ENCODE peak calls at places on chromosomes 12 and 14, in four cellular contexts. K is K562, Z is HCT116, A is HepG2. B is an unnamed sample.

GRCh38 chr12:98208846-98209245 is 306.5 kb upstream of the TMPO start:
- DNase-seq in A (no peak), Z (no peak), K (no peak), B (no peak)

GRCh38 chr12:117080707-117081141 is 18.5 kb downstream of the TESC start:
- DNase-seq in K (no peak), A (no peak), Z (no peak), B (no peak)

GRCh38 chr12:4120316-4120920 is 153.1 kb upstream of the CCND2 start:
- DNase-seq in A (no peak), Z (no peak), K (no peak), B (no peak)

GRCh38 chr14:78947681-78948080 is 777.5 kb downstream of the NRXN3 start:
- DNase-seq in K (no peak), Z (no peak), A (no peak), B (no peak)

GRCh38 chr12:121010860-121011259 is 5.4 kb downstream of the C12orf43 start:
- DNase-seq in A (no peak), K (no peak), Z (no peak), B (no peak)

GRCh38 chr14:100609331-100609870 is 22.2 kb upstream of the BEGAIN start:
- DNase-seq in A (no peak), Z (no peak), K (no peak), B (no peak)

GRCh38 chr14:81296263-81296923 is 75.6 kb upstream of the GTF2A1 start:
- DNase-seq in K (no peak), A (no peak), Z (no peak), B (no peak)

GRCh38 chr12:96255077-96255476 is 60.9 kb downstream of the ELK3 start:
- DNase-seq in K (no peak), Z (no peak), A (no peak), B (no peak)

GRCh38 chr12:132133952-132134652 is 10.0 kb downstream of the DDX51 start:
- DNase-seq in A (no peak), K (no peak), Z (no peak), B (no peak)

GRCh38 chr14:74973003-74973614 is 17.7 kb upstream of the PGF start:
- DNase-seq in Z (no peak), K (no peak), A (no peak), B (no peak)

DNA sequence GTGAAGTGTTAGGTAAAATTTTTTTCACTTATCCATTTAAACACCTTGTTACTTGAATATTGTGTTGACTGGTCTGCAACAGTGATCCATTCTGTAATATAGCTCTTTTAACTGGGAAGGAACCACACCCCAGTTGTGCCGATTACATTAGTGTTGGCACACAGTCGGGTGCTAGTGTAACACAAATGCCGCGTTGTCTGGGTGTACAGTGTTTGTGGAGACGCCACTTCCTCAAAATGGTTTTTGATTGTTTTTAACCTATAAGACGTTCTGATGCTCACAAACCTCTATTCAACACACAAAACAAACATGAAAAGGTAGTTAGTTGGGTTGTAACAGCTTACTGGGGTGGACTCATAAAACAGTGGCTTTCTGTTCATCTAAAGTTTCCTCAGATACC is 48.0 kb upstream of the TRAF3 start:
- DNase-seq in A (no peak), K (no peak), Z (no peak), B (no peak)
- TF ChIP-seq POLR2AphosphoS5 in A (no peak), K (no peak), Z (no peak), B (no peak)

GRCh38 chr12:75954749-75955148 is 76.8 kb downstream of the PHLDA1 start:
- DNase-seq in K (no peak), A (no peak), Z (no peak), B (no peak)

GRCh38 chr12:75955251-75955650 is 76.3 kb downstream of the PHLDA1 start:
- DNase-seq in K (no peak), Z (no peak), A (peak), B (no peak)

GRCh38 chr12:75953312-75953906 is 78.2 kb downstream of the PHLDA1 start:
- DNase-seq in Z (no peak), A (no peak), K (no peak), B (no peak)

GRCh38 chr12:75951399-75952228 is 80.0 kb downstream of the PHLDA1 start:
- DNase-seq in A (no peak), Z (no peak), K (no peak), B (no peak)

DNA sequence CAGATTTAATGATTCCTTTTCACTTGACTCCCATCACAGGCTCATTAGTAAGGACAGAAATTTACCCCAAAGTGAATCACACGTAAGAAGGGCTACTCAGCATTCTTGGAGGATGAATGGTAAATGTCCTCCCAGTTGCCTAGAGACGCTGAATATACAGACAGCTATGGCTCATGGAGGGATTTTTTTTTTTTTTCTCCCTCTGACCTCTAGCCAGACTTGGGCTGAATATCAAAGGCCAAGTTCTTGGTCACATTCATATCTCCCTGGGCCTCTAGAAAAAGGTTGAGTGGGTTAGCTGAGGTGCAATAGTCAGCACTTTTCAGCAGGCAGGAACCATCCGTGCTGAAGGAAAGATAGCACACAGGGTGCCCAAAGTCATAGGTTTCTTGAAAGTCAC is 77.5 kb downstream of the PHLDA1 start:
- DNase-seq in Z (peak), A (peak), K (peak), B (no peak)
- TF ChIP-seq TCF7L2 in Z (no peak), A (no peak), K (no peak), B (no peak)

DNA sequence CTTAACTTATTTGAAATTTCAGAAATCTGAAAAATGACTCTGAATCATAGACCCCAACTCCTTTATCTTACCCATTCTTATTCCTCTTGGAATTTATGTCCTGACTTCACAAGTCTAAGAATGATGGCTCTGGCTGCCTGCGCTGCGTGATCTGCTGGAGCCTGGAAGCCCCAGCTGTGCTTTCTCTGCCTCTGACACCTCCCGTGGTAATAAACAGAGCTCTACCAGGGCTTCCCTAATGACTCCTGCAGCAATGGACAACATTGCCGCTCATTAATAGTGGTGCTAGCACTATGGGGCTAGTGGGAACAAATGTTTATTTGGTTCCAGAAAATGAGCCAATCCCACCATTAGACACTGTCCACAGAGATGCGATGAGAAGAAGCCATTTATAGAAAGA is 8.8 kb upstream of the DCAF4 start:
- DNase-seq in Z (no peak), K (no peak), A (no peak), B (no peak)
- H3K27ac ChIP-seq in Z (no peak), K (no peak), A (no peak), B (no peak)

GRCh38 chr12:47773858-47774580 is 981 bp downstream of the SLC48A1 start:
- DNase-seq in A (no peak), Z (no peak), K (no peak), B (no peak)

GRCh38 chr12:47772738-47773061 is 338 bp upstream of the SLC48A1 start:
- DNase-seq in Z (no peak), A (no peak), K (no peak), B (no peak)

GRCh38 chr12:47774664-47775063 is 1.6 kb downstream of the SLC48A1 start:
- DNase-seq in A (no peak), Z (no peak), K (no peak), B (no peak)

GRCh38 chr12:47772094-47772660 is 861 bp upstream of the SLC48A1 start:
- DNase-seq in K (no peak), A (no peak), Z (no peak), B (no peak)

GRCh38 chr12:47773062-47773857 is at the start of gene SLC48A1:
- DNase-seq in Z (no peak), K (peak), A (peak), B (no peak)
- TF ChIP-seq POLR2AphosphoS5 in Z (peak), K (no peak), A (peak), B (no peak)

B was measured in Panc1.